ENCODE peak calls at places on chromosomes 1 and 21, in six cellular contexts. O is GM12891, L is stomach, H is esophagus muscularis mucosa, B is HCT116, E is upper lobe of left lung. S is an unnamed sample.

GRCh38 chr21:45334134-45334533 is 46.4 kb upstream of the POFUT2 start:
- DNase-seq in B (no peak), O (no peak), E (no peak), H (no peak), L (no peak), S (no peak)

GRCh38 chr1:210246447-210246846 is 13.9 kb downstream of the SERTAD4 start:
- DNase-seq in E (no peak), O (no peak), L (no peak), H (no peak), B (no peak), S (no peak)

GRCh38 chr1:18635833-18636671 is 5.4 kb downstream of the PAX7 start:
- DNase-seq in H (no peak), O (no peak), L (no peak), B (no peak), E (no peak), S (no peak)

GRCh38 chr1:183000563-183000962 is 22.7 kb upstream of the LAMC1 start:
- DNase-seq in O (no peak), E (no peak), L (no peak), B (no peak), H (no peak), S (no peak)

GRCh38 chr1:28144203-28145135 is 32.0 kb downstream of the PTAFR start:
- DNase-seq in B (no peak), E (no peak), L (no peak), H (no peak), O (peak; percentile 52), S (no peak)

GRCh38 chr1:207964195-207964966 is 53.5 kb upstream of the CD34 start:
- DNase-seq in E (no peak), O (no peak), H (no peak), B (no peak), L (no peak), S (peak; percentile 91)

GRCh38 chr1:233261206-233261605 is 34.3 kb downstream of the PCNX2 start:
- DNase-seq in O (no peak), H (no peak), L (no peak), E (no peak), B (peak; percentile 34), S (no peak)

GRCh38 chr1:70948618-70949017 is 99.0 kb downstream of the PTGER3 start:
- DNase-seq in O (no peak), L (no peak), H (no peak), E (no peak), B (no peak), S (no peak)

GRCh38 chr1:68162761-68163160 is 69.6 kb downstream of the WLS start:
- DNase-seq in E (no peak), L (no peak), B (no peak), O (no peak), H (peak; percentile 55), S (no peak)

GRCh38 chr1:56189946-56190920 is 389.1 kb downstream of the PLPP3 start:
- DNase-seq in L (no peak), O (no peak), E (no peak), B (peak; percentile 6), H (no peak), S (no peak)

GRCh38 chr1:110565565-110565964 is 40.6 kb downstream of the KCNA2 start:
- DNase-seq in L (no peak), O (no peak), H (no peak), E (no peak), B (no peak), S (no peak)

DNA sequence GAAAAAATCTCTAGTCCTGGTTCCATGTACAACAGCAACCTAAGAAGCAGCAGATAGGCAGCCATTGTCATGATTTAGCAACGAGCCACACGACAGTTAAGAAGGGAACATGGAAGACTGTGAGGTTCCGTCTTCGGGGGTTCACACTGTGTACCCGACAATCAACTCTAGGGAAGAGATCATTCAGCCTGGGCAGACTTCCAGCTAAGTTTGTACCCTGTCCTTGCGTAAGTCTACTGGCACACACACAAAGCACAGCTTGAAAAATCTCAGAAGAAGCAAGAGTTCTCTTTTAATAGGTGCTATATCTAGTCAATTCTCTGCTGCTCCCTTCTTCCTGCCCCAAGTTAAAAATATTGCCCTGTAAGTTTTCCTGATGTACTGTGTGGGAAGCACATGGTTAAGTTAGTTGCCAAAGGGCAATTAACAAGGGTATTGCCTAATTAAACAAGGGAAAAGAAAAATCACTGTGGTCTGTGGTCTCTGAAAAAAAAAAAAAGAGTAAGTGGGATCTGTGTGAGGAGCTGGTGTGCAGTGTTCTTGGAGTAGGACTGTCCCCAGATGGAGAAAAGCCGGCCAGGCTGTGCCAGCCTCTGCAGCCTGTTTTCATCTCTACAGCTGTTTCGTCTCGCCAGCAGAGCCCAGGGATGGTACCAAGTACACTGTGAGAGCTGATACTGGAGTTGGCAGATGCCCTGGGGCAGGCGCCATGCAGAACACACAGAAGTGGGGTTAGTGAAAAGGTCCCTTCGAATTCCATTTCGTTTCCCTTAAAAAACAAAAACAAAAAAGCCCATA is 6.4 kb upstream of the MYBPHL start:
- DNase-seq in E (peak; percentile 60), L (no peak), O (no peak), H (no peak), B (no peak), S (no peak)
- TF ChIP-seq POLR2AphosphoS5 in E (no peak), L (no peak), O (no peak), H (no peak), B (no peak), S (no peak)

DNA sequence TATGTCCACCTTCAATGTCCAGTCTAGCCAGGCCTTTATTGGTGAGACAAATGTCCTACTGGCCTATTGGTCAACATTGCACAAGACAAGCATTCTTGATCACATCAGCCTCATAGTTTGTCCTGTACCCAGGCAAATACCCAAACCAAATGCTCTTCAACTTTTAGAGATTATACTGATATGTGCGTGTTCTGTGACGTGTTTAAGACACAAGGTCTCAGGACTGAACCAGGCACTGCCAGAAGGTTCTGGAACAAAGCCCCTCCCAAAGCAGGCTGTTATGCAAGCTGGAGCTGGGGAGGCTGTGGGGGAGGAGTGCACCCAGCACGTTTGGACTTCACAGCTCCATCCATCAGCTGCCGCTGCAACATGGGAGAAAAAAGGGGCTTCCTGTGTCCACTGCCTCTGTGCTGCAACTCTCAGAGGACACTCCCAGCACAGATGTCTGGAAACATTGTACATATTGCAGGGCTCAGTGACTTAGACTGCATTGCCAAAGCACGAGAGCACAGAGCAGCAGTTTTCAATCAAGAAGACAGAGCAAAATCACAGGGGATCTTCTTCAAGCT is 45.9 kb downstream of the NID1 start:
- DNase-seq in H (peak; percentile 95), L (peak; percentile 50), B (no peak), E (peak; percentile 47), O (no peak), S (peak; percentile 100)
- TF ChIP-seq POLR2AphosphoS5 in H (peak; percentile 81), L (peak; percentile 51), B (no peak), E (peak; percentile 81), O (no peak), S (peak; percentile 83)

GRCh38 chr1:12088607-12089006 is 25.5 kb downstream of the TNFRSF8 start:
- DNase-seq in B (no peak), E (no peak), H (no peak), O (no peak), L (peak; percentile 26), S (no peak)
- TF ChIP-seq POLR2AphosphoS5 in B (no peak), E (no peak), H (no peak), O (peak; percentile 46), L (no peak), S (no peak)

GRCh38 chr1:145995964-145996432 is 381 bp downstream of the TXNIP start:
- DNase-seq in B (no peak), H (no peak), O (no peak), E (peak; percentile 25), L (peak; percentile 37), S (no peak)
- TF ChIP-seq POLR2AphosphoS5 in B (no peak), H (no peak), O (no peak), E (no peak), L (peak; percentile 53), S (no peak)

DNA sequence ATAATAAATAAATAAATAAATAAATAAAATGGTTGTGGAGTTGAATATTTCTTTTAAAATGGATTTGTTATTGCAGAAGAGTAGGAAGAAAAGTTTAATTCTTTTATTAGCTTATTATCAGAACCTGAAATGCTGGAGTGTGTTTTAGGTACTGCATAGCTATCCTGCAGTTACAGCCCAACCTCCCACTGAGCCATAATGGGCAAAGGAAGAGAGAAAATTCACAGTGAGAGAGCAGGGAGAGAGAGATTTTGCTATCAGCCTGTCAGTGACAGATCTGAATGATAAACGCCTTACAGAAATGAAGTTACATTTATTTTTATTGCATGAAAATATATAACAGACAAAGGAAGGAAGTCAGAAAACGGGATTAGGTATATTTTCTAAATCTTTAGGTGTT is 425.2 kb downstream of the USP25 start:
- DNase-seq in B (no peak), L (no peak), E (no peak), H (no peak), O (no peak), S (no peak)
- TF ChIP-seq POLR2AphosphoS5 in B (no peak), L (no peak), E (no peak), H (no peak), O (no peak), S (no peak)

DNA sequence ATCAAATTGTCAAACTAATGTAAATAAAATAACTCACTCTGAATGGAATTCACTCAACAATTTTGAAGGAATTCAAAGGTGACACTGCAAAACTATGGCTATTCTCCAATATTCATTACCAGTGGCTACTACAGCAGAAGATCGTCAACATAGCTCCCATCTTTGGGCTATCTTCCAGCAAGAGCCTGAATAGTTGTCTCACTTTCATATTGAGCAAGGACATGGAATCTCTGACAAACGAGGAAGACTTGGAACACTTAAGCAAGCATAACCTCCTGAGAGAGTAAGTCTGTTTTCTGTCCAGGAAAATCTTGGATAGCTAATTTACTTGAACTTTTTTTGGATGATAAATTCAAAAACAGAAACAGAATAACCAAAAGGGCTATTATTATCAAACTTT is 54.8 kb upstream of the DPT start:
- DNase-seq in H (no peak), B (no peak), L (no peak), E (no peak), O (no peak), S (no peak)
- TF ChIP-seq POLR2AphosphoS5 in H (peak; percentile 74), B (no peak), L (peak; percentile 36), E (no peak), O (no peak), S (peak; percentile 31)

DNA sequence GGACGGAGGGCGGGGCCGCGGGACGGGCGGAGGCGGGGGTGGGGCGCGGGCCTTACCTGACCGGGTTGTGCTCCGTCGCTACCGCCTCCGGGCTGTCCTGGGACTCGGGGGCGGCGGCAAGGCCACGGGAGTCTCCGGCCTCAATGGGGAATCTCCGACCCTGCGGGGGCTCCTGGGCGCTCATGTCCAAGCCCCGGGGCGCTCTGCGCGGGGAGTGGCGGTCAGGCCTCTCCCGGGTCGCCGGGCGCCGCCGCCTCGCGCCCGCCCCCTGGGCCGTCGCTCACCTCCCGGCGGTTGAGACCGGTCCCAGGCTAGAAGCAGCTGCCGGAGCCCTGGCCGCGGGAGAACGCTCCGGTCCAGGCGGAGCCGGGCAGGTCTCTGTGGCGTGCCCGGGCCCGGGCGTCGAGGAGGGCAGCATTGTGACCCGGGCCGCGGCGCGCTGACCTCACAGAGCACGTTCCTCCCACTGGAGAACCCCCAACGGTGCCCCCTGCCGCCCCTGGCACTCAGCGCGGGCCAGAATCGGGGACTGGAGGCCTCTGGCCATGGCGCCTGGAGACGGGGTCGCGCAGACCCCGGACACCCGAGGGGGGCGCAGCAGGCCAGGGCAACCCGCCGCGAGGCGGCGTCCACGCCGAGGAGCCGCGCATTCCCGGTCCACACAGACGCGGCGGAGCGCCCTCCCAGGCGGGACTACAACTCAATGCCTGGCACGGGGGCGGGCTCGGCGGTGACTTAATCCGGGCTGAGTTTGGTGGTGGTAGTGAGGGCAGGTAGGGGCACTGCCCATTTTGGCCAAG is 411 bp downstream of the FAM229A start:
- DNase-seq in E (no peak), H (no peak), O (peak; percentile 62), L (peak; percentile 49), B (no peak), S (no peak)
- TF ChIP-seq POLR2AphosphoS5 in E (no peak), H (no peak), O (no peak), L (peak; percentile 18), B (no peak), S (no peak)

GRCh38 chr1:23644555-23644866 is 47.1 kb upstream of the RPL11 start:
- DNase-seq in L (no peak), O (no peak), H (no peak), B (no peak), E (no peak), S (no peak)
- TF ChIP-seq POLR2AphosphoS5 in L (no peak), O (no peak), H (no peak), B (no peak), E (no peak), S (no peak)